ENCODE peak calls at places on chromosomes 3 and 15, in ten cellular contexts. One of them, this sample, is unnamed.

GRCh38 chr3:242986-243706 is 46.6 kb downstream of the CHL1 start:
- DNase-seq in sigmoid colon: no peak
- DNase-seq in stomach: no peak
- DNase-seq in psoas muscle: no peak
- DNase-seq in CD8-positive, alpha-beta T cell: no peak
- DNase-seq in iPS-NIHi11: no peak
- DNase-seq in head of caudate nucleus: no peak
- DNase-seq in NCI-H187 treated with DMSO at 0.1 percent for 48 hours: no peak
- DNase-seq in Calu3: peak
- DNase-seq in stimulated activated CD4-positive, alpha-beta T cell treated with anti-CD3 and anti-CD28 coated beads, Interleukin-2, amount 100 ng/mL, for 48 hours: no peak
- DNase-seq in this sample: no peak

GRCh38 chr3:137332296-137332695 is 374.5 kb downstream of the IL20RB start:
- DNase-seq in sigmoid colon: no peak
- DNase-seq in stomach: no peak
- DNase-seq in psoas muscle: no peak
- DNase-seq in CD8-positive, alpha-beta T cell: no peak
- DNase-seq in iPS-NIHi11: no peak
- DNase-seq in head of caudate nucleus: no peak
- DNase-seq in NCI-H187 treated with DMSO at 0.1 percent for 48 hours: no peak
- DNase-seq in Calu3: no peak
- DNase-seq in stimulated activated CD4-positive, alpha-beta T cell treated with anti-CD3 and anti-CD28 coated beads, Interleukin-2, amount 100 ng/mL, for 48 hours: no peak
- DNase-seq in this sample: no peak

GRCh38 chr3:127614928-127615592 is 13.9 kb upstream of the PODXL2 start:
- DNase-seq in sigmoid colon: no peak
- DNase-seq in stomach: no peak
- DNase-seq in psoas muscle: no peak
- DNase-seq in CD8-positive, alpha-beta T cell: no peak
- DNase-seq in iPS-NIHi11: peak
- DNase-seq in head of caudate nucleus: no peak
- DNase-seq in NCI-H187 treated with DMSO at 0.1 percent for 48 hours: no peak
- DNase-seq in Calu3: no peak
- DNase-seq in stimulated activated CD4-positive, alpha-beta T cell treated with anti-CD3 and anti-CD28 coated beads, Interleukin-2, amount 100 ng/mL, for 48 hours: no peak
- DNase-seq in this sample: no peak

GRCh38 chr3:104908761-104909160 is 457.9 kb upstream of the ALCAM start:
- DNase-seq in sigmoid colon: no peak
- DNase-seq in stomach: no peak
- DNase-seq in psoas muscle: no peak
- DNase-seq in CD8-positive, alpha-beta T cell: no peak
- DNase-seq in iPS-NIHi11: no peak
- DNase-seq in head of caudate nucleus: no peak
- DNase-seq in NCI-H187 treated with DMSO at 0.1 percent for 48 hours: no peak
- DNase-seq in Calu3: no peak
- DNase-seq in stimulated activated CD4-positive, alpha-beta T cell treated with anti-CD3 and anti-CD28 coated beads, Interleukin-2, amount 100 ng/mL, for 48 hours: no peak
- DNase-seq in this sample: no peak

GRCh38 chr3:152508705-152509104 is 240.0 kb downstream of the MBNL1 start:
- DNase-seq in sigmoid colon: no peak
- DNase-seq in stomach: no peak
- DNase-seq in psoas muscle: no peak
- DNase-seq in CD8-positive, alpha-beta T cell: no peak
- DNase-seq in iPS-NIHi11: no peak
- DNase-seq in head of caudate nucleus: no peak
- DNase-seq in NCI-H187 treated with DMSO at 0.1 percent for 48 hours: no peak
- DNase-seq in Calu3: no peak
- DNase-seq in stimulated activated CD4-positive, alpha-beta T cell treated with anti-CD3 and anti-CD28 coated beads, Interleukin-2, amount 100 ng/mL, for 48 hours: no peak
- DNase-seq in this sample: no peak

GRCh38 chr3:156217674-156218352 is 97.4 kb downstream of the KCNAB1 start:
- DNase-seq in sigmoid colon: no peak
- DNase-seq in stomach: no peak
- DNase-seq in psoas muscle: no peak
- DNase-seq in CD8-positive, alpha-beta T cell: no peak
- DNase-seq in iPS-NIHi11: no peak
- DNase-seq in head of caudate nucleus: no peak
- DNase-seq in NCI-H187 treated with DMSO at 0.1 percent for 48 hours: no peak
- DNase-seq in Calu3: no peak
- DNase-seq in stimulated activated CD4-positive, alpha-beta T cell treated with anti-CD3 and anti-CD28 coated beads, Interleukin-2, amount 100 ng/mL, for 48 hours: no peak
- DNase-seq in this sample: no peak

GRCh38 chr3:57582470-57583168 is 14.5 kb downstream of the ARF4 start:
- DNase-seq in sigmoid colon: no peak
- DNase-seq in stomach: no peak
- DNase-seq in psoas muscle: no peak
- DNase-seq in CD8-positive, alpha-beta T cell: no peak
- DNase-seq in iPS-NIHi11: peak
- DNase-seq in head of caudate nucleus: no peak
- DNase-seq in NCI-H187 treated with DMSO at 0.1 percent for 48 hours: no peak
- DNase-seq in Calu3: peak
- DNase-seq in stimulated activated CD4-positive, alpha-beta T cell treated with anti-CD3 and anti-CD28 coated beads, Interleukin-2, amount 100 ng/mL, for 48 hours: no peak
- DNase-seq in this sample: no peak

GRCh38 chr3:165443664-165444063 is 247.5 kb upstream of the SLITRK3 start:
- DNase-seq in sigmoid colon: no peak
- DNase-seq in stomach: no peak
- DNase-seq in psoas muscle: no peak
- DNase-seq in CD8-positive, alpha-beta T cell: no peak
- DNase-seq in iPS-NIHi11: no peak
- DNase-seq in head of caudate nucleus: no peak
- DNase-seq in NCI-H187 treated with DMSO at 0.1 percent for 48 hours: no peak
- DNase-seq in Calu3: no peak
- DNase-seq in stimulated activated CD4-positive, alpha-beta T cell treated with anti-CD3 and anti-CD28 coated beads, Interleukin-2, amount 100 ng/mL, for 48 hours: no peak
- DNase-seq in this sample: no peak

GRCh38 chr3:66276705-66277274 is 56.0 kb downstream of the SLC25A26 start:
- DNase-seq in sigmoid colon: peak
- DNase-seq in stomach: peak
- DNase-seq in psoas muscle: no peak
- DNase-seq in CD8-positive, alpha-beta T cell: peak
- DNase-seq in iPS-NIHi11: peak
- DNase-seq in head of caudate nucleus: peak
- DNase-seq in NCI-H187 treated with DMSO at 0.1 percent for 48 hours: no peak
- DNase-seq in Calu3: peak
- DNase-seq in stimulated activated CD4-positive, alpha-beta T cell treated with anti-CD3 and anti-CD28 coated beads, Interleukin-2, amount 100 ng/mL, for 48 hours: peak
- DNase-seq in this sample: peak

GRCh38 chr3:124300416-124300815 is 308.5 kb upstream of the ROPN1 start:
- DNase-seq in sigmoid colon: no peak
- DNase-seq in stomach: no peak
- DNase-seq in psoas muscle: no peak
- DNase-seq in CD8-positive, alpha-beta T cell: no peak
- DNase-seq in iPS-NIHi11: no peak
- DNase-seq in head of caudate nucleus: no peak
- DNase-seq in NCI-H187 treated with DMSO at 0.1 percent for 48 hours: no peak
- DNase-seq in Calu3: no peak
- DNase-seq in stimulated activated CD4-positive, alpha-beta T cell treated with anti-CD3 and anti-CD28 coated beads, Interleukin-2, amount 100 ng/mL, for 48 hours: no peak
- DNase-seq in this sample: no peak

GRCh38 chr3:149314807-149315578 is 18.4 kb downstream of the TM4SF18 start:
- DNase-seq in sigmoid colon: no peak
- DNase-seq in stomach: no peak
- DNase-seq in psoas muscle: no peak
- DNase-seq in CD8-positive, alpha-beta T cell: no peak
- DNase-seq in iPS-NIHi11: no peak
- DNase-seq in head of caudate nucleus: no peak
- DNase-seq in NCI-H187 treated with DMSO at 0.1 percent for 48 hours: no peak
- DNase-seq in Calu3: no peak
- DNase-seq in stimulated activated CD4-positive, alpha-beta T cell treated with anti-CD3 and anti-CD28 coated beads, Interleukin-2, amount 100 ng/mL, for 48 hours: no peak
- DNase-seq in this sample: no peak

GRCh38 chr15:88649286-88649733 is 10.5 kb downstream of the ISG20 start:
- DNase-seq in sigmoid colon: peak
- DNase-seq in stomach: peak
- DNase-seq in psoas muscle: no peak
- DNase-seq in CD8-positive, alpha-beta T cell: peak
- DNase-seq in iPS-NIHi11: no peak
- DNase-seq in head of caudate nucleus: peak
- DNase-seq in NCI-H187 treated with DMSO at 0.1 percent for 48 hours: no peak
- DNase-seq in Calu3: peak
- DNase-seq in stimulated activated CD4-positive, alpha-beta T cell treated with anti-CD3 and anti-CD28 coated beads, Interleukin-2, amount 100 ng/mL, for 48 hours: peak
- DNase-seq in this sample: no peak

GRCh38 chr3:189981668-189982067 is 139.0 kb downstream of the P3H2 start:
- DNase-seq in sigmoid colon: peak
- DNase-seq in stomach: no peak
- DNase-seq in psoas muscle: no peak
- DNase-seq in CD8-positive, alpha-beta T cell: no peak
- DNase-seq in iPS-NIHi11: no peak
- DNase-seq in head of caudate nucleus: no peak
- DNase-seq in NCI-H187 treated with DMSO at 0.1 percent for 48 hours: no peak
- DNase-seq in Calu3: peak
- DNase-seq in stimulated activated CD4-positive, alpha-beta T cell treated with anti-CD3 and anti-CD28 coated beads, Interleukin-2, amount 100 ng/mL, for 48 hours: no peak
- DNase-seq in this sample: no peak

GRCh38 chr15:91227062-91227461 is 127.0 kb downstream of the SV2B start:
- DNase-seq in sigmoid colon: no peak
- DNase-seq in stomach: no peak
- DNase-seq in psoas muscle: no peak
- DNase-seq in CD8-positive, alpha-beta T cell: no peak
- DNase-seq in iPS-NIHi11: no peak
- DNase-seq in head of caudate nucleus: no peak
- DNase-seq in NCI-H187 treated with DMSO at 0.1 percent for 48 hours: no peak
- DNase-seq in Calu3: no peak
- DNase-seq in stimulated activated CD4-positive, alpha-beta T cell treated with anti-CD3 and anti-CD28 coated beads, Interleukin-2, amount 100 ng/mL, for 48 hours: no peak
- DNase-seq in this sample: no peak

GRCh38 chr3:184685646-184686045 is 26.2 kb downstream of the MAGEF1 start:
- DNase-seq in sigmoid colon: no peak
- DNase-seq in stomach: no peak
- DNase-seq in psoas muscle: no peak
- DNase-seq in CD8-positive, alpha-beta T cell: no peak
- DNase-seq in iPS-NIHi11: peak
- DNase-seq in head of caudate nucleus: no peak
- DNase-seq in NCI-H187 treated with DMSO at 0.1 percent for 48 hours: no peak
- DNase-seq in Calu3: no peak
- DNase-seq in stimulated activated CD4-positive, alpha-beta T cell treated with anti-CD3 and anti-CD28 coated beads, Interleukin-2, amount 100 ng/mL, for 48 hours: no peak
- DNase-seq in this sample: no peak

GRCh38 chr15:64288999-64289398 is 67.0 kb downstream of the CSNK1G1 start:
- DNase-seq in sigmoid colon: no peak
- DNase-seq in stomach: no peak
- DNase-seq in psoas muscle: no peak
- DNase-seq in CD8-positive, alpha-beta T cell: no peak
- DNase-seq in iPS-NIHi11: no peak
- DNase-seq in head of caudate nucleus: no peak
- DNase-seq in NCI-H187 treated with DMSO at 0.1 percent for 48 hours: no peak
- DNase-seq in Calu3: no peak
- DNase-seq in stimulated activated CD4-positive, alpha-beta T cell treated with anti-CD3 and anti-CD28 coated beads, Interleukin-2, amount 100 ng/mL, for 48 hours: no peak
- DNase-seq in this sample: no peak

GRCh38 chr3:126934149-126934548 is 48.8 kb upstream of the PLXNA1 start:
- DNase-seq in sigmoid colon: peak
- DNase-seq in stomach: no peak
- DNase-seq in psoas muscle: no peak
- DNase-seq in CD8-positive, alpha-beta T cell: no peak
- DNase-seq in iPS-NIHi11: no peak
- DNase-seq in head of caudate nucleus: no peak
- DNase-seq in NCI-H187 treated with DMSO at 0.1 percent for 48 hours: no peak
- DNase-seq in Calu3: no peak
- DNase-seq in stimulated activated CD4-positive, alpha-beta T cell treated with anti-CD3 and anti-CD28 coated beads, Interleukin-2, amount 100 ng/mL, for 48 hours: no peak
- DNase-seq in this sample: no peak

GRCh38 chr3:198113219-198114053 is 153.4 kb downstream of the LMLN start:
- DNase-seq in sigmoid colon: no peak
- DNase-seq in stomach: no peak
- DNase-seq in psoas muscle: peak
- DNase-seq in CD8-positive, alpha-beta T cell: no peak
- DNase-seq in iPS-NIHi11: peak
- DNase-seq in head of caudate nucleus: peak
- DNase-seq in NCI-H187 treated with DMSO at 0.1 percent for 48 hours: no peak
- DNase-seq in Calu3: no peak
- DNase-seq in stimulated activated CD4-positive, alpha-beta T cell treated with anti-CD3 and anti-CD28 coated beads, Interleukin-2, amount 100 ng/mL, for 48 hours: no peak
- DNase-seq in this sample: no peak

GRCh38 chr15:74333093-74333492 is 34.4 kb downstream of the CYP11A1 start:
- DNase-seq in sigmoid colon: no peak
- DNase-seq in stomach: no peak
- DNase-seq in psoas muscle: no peak
- DNase-seq in CD8-positive, alpha-beta T cell: no peak
- DNase-seq in iPS-NIHi11: no peak
- DNase-seq in head of caudate nucleus: no peak
- DNase-seq in NCI-H187 treated with DMSO at 0.1 percent for 48 hours: no peak
- DNase-seq in Calu3: no peak
- DNase-seq in stimulated activated CD4-positive, alpha-beta T cell treated with anti-CD3 and anti-CD28 coated beads, Interleukin-2, amount 100 ng/mL, for 48 hours: no peak
- DNase-seq in this sample: no peak

GRCh38 chr3:107222927-107223326 is 154.3 kb upstream of the CCDC54 start:
- DNase-seq in sigmoid colon: no peak
- DNase-seq in stomach: no peak
- DNase-seq in psoas muscle: no peak
- DNase-seq in CD8-positive, alpha-beta T cell: no peak
- DNase-seq in iPS-NIHi11: no peak
- DNase-seq in head of caudate nucleus: no peak
- DNase-seq in NCI-H187 treated with DMSO at 0.1 percent for 48 hours: no peak
- DNase-seq in Calu3: no peak
- DNase-seq in stimulated activated CD4-positive, alpha-beta T cell treated with anti-CD3 and anti-CD28 coated beads, Interleukin-2, amount 100 ng/mL, for 48 hours: no peak
- DNase-seq in this sample: no peak

GRCh38 chr3:57112206-57112605 is 51.7 kb downstream of the SPATA12 start:
- DNase-seq in sigmoid colon: no peak
- DNase-seq in stomach: no peak
- DNase-seq in psoas muscle: no peak
- DNase-seq in CD8-positive, alpha-beta T cell: no peak
- DNase-seq in iPS-NIHi11: peak
- DNase-seq in head of caudate nucleus: no peak
- DNase-seq in NCI-H187 treated with DMSO at 0.1 percent for 48 hours: no peak
- DNase-seq in Calu3: peak
- DNase-seq in stimulated activated CD4-positive, alpha-beta T cell treated with anti-CD3 and anti-CD28 coated beads, Interleukin-2, amount 100 ng/mL, for 48 hours: no peak
- DNase-seq in this sample: no peak

GRCh38 chr3:132006605-132007204 is 28.1 kb downstream of the CPNE4 start:
- DNase-seq in sigmoid colon: no peak
- DNase-seq in stomach: peak
- DNase-seq in psoas muscle: no peak
- DNase-seq in CD8-positive, alpha-beta T cell: no peak
- DNase-seq in iPS-NIHi11: peak
- DNase-seq in head of caudate nucleus: peak
- DNase-seq in NCI-H187 treated with DMSO at 0.1 percent for 48 hours: no peak
- DNase-seq in Calu3: peak
- DNase-seq in stimulated activated CD4-positive, alpha-beta T cell treated with anti-CD3 and anti-CD28 coated beads, Interleukin-2, amount 100 ng/mL, for 48 hours: peak
- DNase-seq in this sample: peak

GRCh38 chr3:152621006-152621868 is 213.7 kb upstream of the P2RY1 start:
- DNase-seq in sigmoid colon: no peak
- DNase-seq in stomach: no peak
- DNase-seq in psoas muscle: no peak
- DNase-seq in CD8-positive, alpha-beta T cell: no peak
- DNase-seq in iPS-NIHi11: no peak
- DNase-seq in head of caudate nucleus: peak
- DNase-seq in NCI-H187 treated with DMSO at 0.1 percent for 48 hours: no peak
- DNase-seq in Calu3: peak
- DNase-seq in stimulated activated CD4-positive, alpha-beta T cell treated with anti-CD3 and anti-CD28 coated beads, Interleukin-2, amount 100 ng/mL, for 48 hours: no peak
- DNase-seq in this sample: no peak

GRCh38 chr15:48419896-48420295 is 88.7 kb downstream of the DUT start:
- DNase-seq in sigmoid colon: no peak
- DNase-seq in stomach: no peak
- DNase-seq in psoas muscle: no peak
- DNase-seq in CD8-positive, alpha-beta T cell: no peak
- DNase-seq in iPS-NIHi11: no peak
- DNase-seq in head of caudate nucleus: no peak
- DNase-seq in NCI-H187 treated with DMSO at 0.1 percent for 48 hours: no peak
- DNase-seq in Calu3: no peak
- DNase-seq in stimulated activated CD4-positive, alpha-beta T cell treated with anti-CD3 and anti-CD28 coated beads, Interleukin-2, amount 100 ng/mL, for 48 hours: no peak
- DNase-seq in this sample: no peak

GRCh38 chr3:32018723-32019564 is 37.4 kb downstream of the ZNF860 start:
- DNase-seq in sigmoid colon: no peak
- DNase-seq in stomach: no peak
- DNase-seq in psoas muscle: no peak
- DNase-seq in CD8-positive, alpha-beta T cell: no peak
- DNase-seq in iPS-NIHi11: peak
- DNase-seq in head of caudate nucleus: no peak
- DNase-seq in NCI-H187 treated with DMSO at 0.1 percent for 48 hours: no peak
- DNase-seq in Calu3: peak
- DNase-seq in stimulated activated CD4-positive, alpha-beta T cell treated with anti-CD3 and anti-CD28 coated beads, Interleukin-2, amount 100 ng/mL, for 48 hours: no peak
- DNase-seq in this sample: no peak

GRCh38 chr3:119726909-119727308 is 24.1 kb downstream of the CFAP91 start:
- DNase-seq in sigmoid colon: no peak
- DNase-seq in stomach: no peak
- DNase-seq in psoas muscle: no peak
- DNase-seq in CD8-positive, alpha-beta T cell: no peak
- DNase-seq in iPS-NIHi11: no peak
- DNase-seq in head of caudate nucleus: no peak
- DNase-seq in NCI-H187 treated with DMSO at 0.1 percent for 48 hours: no peak
- DNase-seq in Calu3: no peak
- DNase-seq in stimulated activated CD4-positive, alpha-beta T cell treated with anti-CD3 and anti-CD28 coated beads, Interleukin-2, amount 100 ng/mL, for 48 hours: no peak
- DNase-seq in this sample: no peak

GRCh38 chr15:39181901-39182300 is 399.0 kb upstream of the THBS1 start:
- DNase-seq in sigmoid colon: no peak
- DNase-seq in stomach: no peak
- DNase-seq in psoas muscle: no peak
- DNase-seq in CD8-positive, alpha-beta T cell: no peak
- DNase-seq in iPS-NIHi11: no peak
- DNase-seq in head of caudate nucleus: no peak
- DNase-seq in NCI-H187 treated with DMSO at 0.1 percent for 48 hours: no peak
- DNase-seq in Calu3: peak
- DNase-seq in stimulated activated CD4-positive, alpha-beta T cell treated with anti-CD3 and anti-CD28 coated beads, Interleukin-2, amount 100 ng/mL, for 48 hours: no peak
- DNase-seq in this sample: no peak

GRCh38 chr15:59364238-59364637 is 8.4 kb downstream of the MYO1E start:
- DNase-seq in sigmoid colon: no peak
- DNase-seq in stomach: no peak
- DNase-seq in psoas muscle: no peak
- DNase-seq in CD8-positive, alpha-beta T cell: no peak
- DNase-seq in iPS-NIHi11: no peak
- DNase-seq in head of caudate nucleus: no peak
- DNase-seq in NCI-H187 treated with DMSO at 0.1 percent for 48 hours: no peak
- DNase-seq in Calu3: no peak
- DNase-seq in stimulated activated CD4-positive, alpha-beta T cell treated with anti-CD3 and anti-CD28 coated beads, Interleukin-2, amount 100 ng/mL, for 48 hours: no peak
- DNase-seq in this sample: no peak

This sample was measured in GM19239.